ENCODE peak calls at places on chromosomes 5 and 9, in nine cellular contexts. P is activated CD4-positive, alpha-beta T cell treated with anti-CD3 and anti-CD28 coated beads for 24 hours; S is substantia nigra; R is T follicular helper cell; M is fibroblast of the conjunctiva; T is NCI-H1092 treated with DMSO at 0.1 percent for 48 hours; C is CD8-positive, alpha-beta T cell; Y is cortex of kidney; U is COR-L47. A is an unnamed sample.

GRCh38 chr9:107742531-107743309 is 253.2 kb upstream of the KLF4 start:
- DNase-seq in P (no peak), S (no peak), R (no peak), M (no peak), T (no peak), C (no peak), Y (no peak), U (no peak), A (no peak)

GRCh38 chr9:96418920-96419690 is 935 bp upstream of the ZNF367 start:
- DNase-seq in P (no peak), S (peak), R (peak), M (peak), T (peak), C (peak), Y (peak), U (peak), A (peak)

GRCh38 chr9:28866951-28867350 is 1293.7 kb upstream of the C9orf72 start:
- DNase-seq in P (no peak), S (no peak), R (no peak), M (no peak), T (no peak), C (no peak), Y (no peak), U (no peak), A (no peak)

GRCh38 chr5:65749956-65750355 is 28.0 kb downstream of the NLN start:
- DNase-seq in P (no peak), S (no peak), R (no peak), M (no peak), T (no peak), C (no peak), Y (no peak), U (no peak), A (no peak)

GRCh38 chr5:140111859-140112551 is 1.9 kb upstream of the PURA start:
- DNase-seq in P (no peak), S (no peak), R (no peak), M (no peak), T (no peak), C (no peak), Y (no peak), U (no peak), A (no peak)

GRCh38 chr5:142816577-142816976 is 46.4 kb downstream of the ARHGAP26 start:
- DNase-seq in P (no peak), S (no peak), R (no peak), M (no peak), T (no peak), C (no peak), Y (no peak), U (peak), A (no peak)

GRCh38 chr9:126777733-126778132 is 27.1 kb upstream of the ZBTB43 start:
- DNase-seq in P (no peak), S (no peak), R (no peak), M (no peak), T (no peak), C (no peak), Y (no peak), U (no peak), A (no peak)

GRCh38 chr9:133967024-133967741 is 24.9 kb downstream of the VAV2 start:
- DNase-seq in P (no peak), S (no peak), R (no peak), M (no peak), T (no peak), C (no peak), Y (no peak), U (no peak), A (no peak)

GRCh38 chr9:10268500-10269485 is 344.0 kb downstream of the PTPRD start:
- DNase-seq in P (no peak), S (peak), R (no peak), M (no peak), T (peak), C (no peak), Y (no peak), U (peak), A (no peak)

A was measured in activated T-cell treated with anti-CD3 and anti-CD28 coated beads for 48 hours.